ENCODE peak calls at places on chromosomes 11 and 22, in ten cellular contexts. E, A, I, Z, K, M, U, W, P and S are unnamed samples.

GRCh38 chr11:77401486-77402217 is 72.2 kb downstream of the PAK1 start:
- DNase-seq in E (no peak), A (no peak), I (no peak), Z (no peak), K (no peak), M (no peak), U (no peak), W (no peak), P (no peak), S (no peak)

GRCh38 chr11:120136356-120136755 is 1.6 kb downstream of the TRIM29 start:
- DNase-seq in E (peak; percentile 27), A (no peak), I (peak; percentile 29), Z (no peak), K (no peak), M (peak; percentile 2), U (no peak), W (peak; percentile 3), P (no peak), S (no peak)

GRCh38 chr11:64753380-64754123 is 6.2 kb downstream of the PYGM start:
- DNase-seq in E (peak; percentile 27), A (no peak), I (peak; percentile 63), Z (peak; percentile 76), K (no peak), M (no peak), U (peak; percentile 13), W (no peak), P (no peak), S (no peak)

GRCh38 chr11:43517518-43517917 is 158.8 kb downstream of the TTC17 start:
- DNase-seq in E (no peak), A (no peak), I (no peak), Z (no peak), K (no peak), M (no peak), U (no peak), W (no peak), P (peak; percentile 33), S (no peak)

GRCh38 chr11:128022007-128022368 is 565.4 kb downstream of the ETS1 start:
- DNase-seq in E (no peak), A (no peak), I (no peak), Z (no peak), K (no peak), M (no peak), U (no peak), W (no peak), P (peak; percentile 78), S (no peak)

GRCh38 chr11:132140056-132140455 is 769.6 kb downstream of the NTM start:
- DNase-seq in E (no peak), A (no peak), I (no peak), Z (no peak), K (no peak), M (no peak), U (no peak), W (no peak), P (no peak), S (no peak)

GRCh38 chr11:68202165-68202564 is 10.9 kb downstream of the KMT5B start:
- DNase-seq in E (no peak), A (no peak), I (no peak), Z (no peak), K (no peak), M (no peak), U (no peak), W (no peak), P (no peak), S (no peak)

GRCh38 chr22:41914611-41915034 is 251 bp downstream of the SHISA8 start:
- DNase-seq in E (no peak), A (no peak), I (no peak), Z (no peak), K (no peak), M (peak; percentile 55), U (no peak), W (no peak), P (no peak), S (no peak)

GRCh38 chr11:84146826-84147225 is 860.7 kb upstream of the CCDC90B start:
- DNase-seq in E (no peak), A (no peak), I (no peak), Z (no peak), K (no peak), M (no peak), U (no peak), W (no peak), P (no peak), S (no peak)

GRCh38 chr22:37852418-37852817 is 3.2 kb downstream of the EIF3L start:
- DNase-seq in E (no peak), A (no peak), I (no peak), Z (no peak), K (no peak), M (no peak), U (no peak), W (no peak), P (no peak), S (no peak)

GRCh38 chr22:37855462-37855861 is 6.2 kb downstream of the EIF3L start:
- DNase-seq in E (no peak), A (no peak), I (no peak), Z (no peak), K (no peak), M (no peak), U (no peak), W (no peak), P (peak; percentile 21), S (no peak)

GRCh38 chr22:37850801-37851200 is 1.6 kb downstream of the EIF3L start:
- DNase-seq in E (no peak), A (no peak), I (no peak), Z (no peak), K (no peak), M (no peak), U (no peak), W (no peak), P (no peak), S (no peak)

GRCh38 chr22:37849089-37849751 is at the start of gene EIF3L:
- DNase-seq in E (peak; percentile 93), A (peak; percentile 92), I (peak; percentile 95), Z (peak; percentile 97), K (peak; percentile 85), M (peak; percentile 96), U (peak; percentile 87), W (peak; percentile 91), P (peak; percentile 86), S (peak; percentile 95)

GRCh38 chr22:37854946-37855345 is 5.7 kb downstream of the EIF3L start:
- DNase-seq in E (no peak), A (no peak), I (no peak), Z (no peak), K (no peak), M (no peak), U (no peak), W (peak; percentile 31), P (no peak), S (no peak)
- H3K27ac ChIP-seq in E (no peak overlapping the region), A (no peak overlapping the region), I (no peak overlapping the region), Z (no peak overlapping the region), K (no peak overlapping the region), M (no peak overlapping the region), U (peak overlapping the region; percentile 48), W (peak overlapping the region; percentile 67), P (no peak overlapping the region), S (no peak overlapping the region)

GRCh38 chr22:20029550-20030225 is 8.8 kb downstream of the TANGO2 start:
- DNase-seq in E (no peak), A (no peak), I (no peak), Z (no peak), K (no peak), M (no peak), U (no peak), W (no peak), P (no peak), S (no peak)
- H3K4me1 ChIP-seq in E (no peaks in the 10 kb centered on the region), A (peaks cover 4% of the 10 kb centered on the region), I (peaks cover 10% of the 10 kb centered on the region), Z (no peaks in the 10 kb centered on the region), K (no peaks in the 10 kb centered on the region), M (peaks cover 32% of the 10 kb centered on the region), U (peaks cover 38% of the 10 kb centered on the region), W (no peaks in the 10 kb centered on the region), P (no peaks in the 10 kb centered on the region), S (peaks cover 26% of the 10 kb centered on the region)

GRCh38 chr11:45846974-45847907 is at the start of gene CRY2:
- DNase-seq in E (peak; percentile 100), A (peak; percentile 100), I (peak; percentile 100), Z (peak; percentile 100), K (peak; percentile 93), M (peak; percentile 99), U (peak; percentile 99), W (peak; percentile 99), P (peak; percentile 93), S (peak; percentile 100)
- H3K27ac ChIP-seq in E (peak within 1 kb of the TSS; percentile 91), A (peak within 1 kb of the TSS; percentile 88), I (peak within 1 kb of the TSS; percentile 99), Z (peak within 1 kb of the TSS; percentile 93), K (peak within 1 kb of the TSS; percentile 84), M (peak within 1 kb of the TSS; percentile 23), U (peak within 1 kb of the TSS; percentile 97), W (peak within 1 kb of the TSS; percentile 88), P (peak within 1 kb of the TSS; percentile 99), S (peak within 1 kb of the TSS; percentile 94)

GRCh38 chr22:19961868-19962245 is 20.2 kb upstream of the TXNRD2 start:
- DNase-seq in E (no peak), A (no peak), I (no peak), Z (peak; percentile 62), K (no peak), M (no peak), U (no peak), W (no peak), P (no peak), S (peak; percentile 58)

GRCh38 chr22:19959587-19960490 is 18.2 kb upstream of the TXNRD2 start:
- DNase-seq in E (no peak), A (no peak), I (no peak), Z (peak; percentile 72), K (no peak), M (peak; percentile 13), U (no peak), W (no peak), P (no peak), S (peak; percentile 14)

GRCh38 chr22:19962246-19962908 is 20.8 kb upstream of the TXNRD2 start:
- DNase-seq in E (peak; percentile 92), A (no peak), I (peak; percentile 88), Z (peak; percentile 91), K (peak; percentile 84), M (peak; percentile 97), U (peak; percentile 62), W (peak; percentile 84), P (peak; percentile 71), S (peak; percentile 90)

GRCh38 chr22:19960491-19961200 is 19.0 kb upstream of the TXNRD2 start:
- DNase-seq in E (no peak), A (no peak), I (no peak), Z (peak; percentile 59), K (no peak), M (peak; percentile 8), U (no peak), W (no peak), P (no peak), S (peak; percentile 47)

DNA sequence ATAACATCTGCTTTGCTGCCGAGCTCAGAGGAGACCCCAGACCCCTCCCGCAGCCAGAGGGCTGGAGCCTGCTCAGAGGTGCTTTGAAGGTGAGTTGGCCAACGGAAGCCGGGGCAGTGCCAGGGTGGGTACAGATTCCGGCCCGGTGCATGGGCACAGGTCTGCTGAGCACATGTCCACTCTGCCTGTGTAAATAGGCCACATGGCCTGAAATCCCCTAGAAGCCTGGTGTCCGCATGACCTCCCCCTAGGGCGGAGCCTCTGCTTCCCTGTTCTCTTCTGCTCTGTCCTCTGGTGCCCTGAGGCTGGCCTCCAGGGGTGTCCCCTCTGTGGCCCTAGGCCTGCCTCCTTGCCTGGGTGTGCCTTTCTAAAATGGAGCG is 19.6 kb upstream of the TXNRD2 start:
- DNase-seq in E (no peak), A (no peak), I (no peak), Z (peak; percentile 66), K (no peak), M (peak; percentile 30), U (no peak), W (no peak), P (no peak), S (peak; percentile 20)
- H3K4me1 ChIP-seq in E (no peaks in the 10 kb centered on the region), A (peaks cover 7% of the 10 kb centered on the region), I (peaks cover 25% of the 10 kb centered on the region), Z (no peaks in the 10 kb centered on the region), K (peaks cover 65% of the 10 kb centered on the region), M (peaks cover 14% of the 10 kb centered on the region), U (peaks cover 38% of the 10 kb centered on the region), W (peaks cover 16% of the 10 kb centered on the region), P (peaks cover 2% of the 10 kb centered on the region), S (no peaks in the 10 kb centered on the region)

GRCh38 chr11:1852885-1853284 is at the start of gene LSP1:
- DNase-seq in E (no peak), A (no peak), I (peak; percentile 80), Z (no peak), K (no peak), M (no peak), U (no peak), W (no peak), P (no peak), S (no peak)
- H3K27ac ChIP-seq in E (peak within 1 kb of the TSS; percentile 83), A (no peak within 1 kb of the TSS), I (peak within 1 kb of the TSS; percentile 77), Z (no peak within 1 kb of the TSS), K (no peak within 1 kb of the TSS), M (no peak within 1 kb of the TSS), U (no peak within 1 kb of the TSS), W (no peak within 1 kb of the TSS), P (no peak within 1 kb of the TSS), S (no peak within 1 kb of the TSS)